ENCODE peak calls at places on chromosomes 2 and 18, in seven cellular contexts. One of them, this sample, is unnamed.

GRCh38 chr2:206345606-206346005 is 71.1 kb downstream of the ZDBF2 start:
- DNase-seq in tibial nerve: no peak
- DNase-seq in adrenal gland: no peak
- DNase-seq in mammary epithelial cell: no peak
- DNase-seq in IMR-90: no peak
- DNase-seq in AG04450: no peak
- DNase-seq in activated CD8-positive, alpha-beta T cell treated with anti-CD3 and anti-CD28 coated beads for 36 hours: no peak
- DNase-seq in this sample: no peak

GRCh38 chr2:201175971-201176570 is 6.9 kb upstream of the CASP10 start:
- DNase-seq in tibial nerve: no peak
- DNase-seq in adrenal gland: no peak
- DNase-seq in mammary epithelial cell: peak
- DNase-seq in IMR-90: no peak
- DNase-seq in AG04450: no peak
- DNase-seq in activated CD8-positive, alpha-beta T cell treated with anti-CD3 and anti-CD28 coated beads for 36 hours: no peak
- DNase-seq in this sample: no peak

GRCh38 chr2:204650611-204651010 is 105.3 kb downstream of the PARD3B start:
- DNase-seq in tibial nerve: no peak
- DNase-seq in adrenal gland: no peak
- DNase-seq in mammary epithelial cell: peak
- DNase-seq in IMR-90: no peak
- DNase-seq in AG04450: no peak
- DNase-seq in activated CD8-positive, alpha-beta T cell treated with anti-CD3 and anti-CD28 coated beads for 36 hours: no peak
- DNase-seq in this sample: peak

GRCh38 chr2:10194021-10194820 is 71.7 kb downstream of the RRM2 start:
- DNase-seq in tibial nerve: no peak
- DNase-seq in adrenal gland: no peak
- DNase-seq in mammary epithelial cell: no peak
- DNase-seq in IMR-90: peak
- DNase-seq in AG04450: no peak
- DNase-seq in activated CD8-positive, alpha-beta T cell treated with anti-CD3 and anti-CD28 coated beads for 36 hours: no peak
- DNase-seq in this sample: no peak

GRCh38 chr2:95266781-95267430 is 7.3 kb upstream of the PROM2 start:
- DNase-seq in tibial nerve: no peak
- DNase-seq in adrenal gland: no peak
- DNase-seq in mammary epithelial cell: no peak
- DNase-seq in IMR-90: no peak
- DNase-seq in AG04450: no peak
- DNase-seq in activated CD8-positive, alpha-beta T cell treated with anti-CD3 and anti-CD28 coated beads for 36 hours: no peak
- DNase-seq in this sample: no peak

GRCh38 chr18:57443247-57443646 is 8.1 kb downstream of the ONECUT2 start:
- DNase-seq in tibial nerve: no peak
- DNase-seq in adrenal gland: no peak
- DNase-seq in mammary epithelial cell: no peak
- DNase-seq in IMR-90: no peak
- DNase-seq in AG04450: no peak
- DNase-seq in activated CD8-positive, alpha-beta T cell treated with anti-CD3 and anti-CD28 coated beads for 36 hours: no peak
- DNase-seq in this sample: no peak

GRCh38 chr2:235709124-235709813 is 215.4 kb downstream of the AGAP1 start:
- DNase-seq in tibial nerve: no peak
- DNase-seq in adrenal gland: no peak
- DNase-seq in mammary epithelial cell: peak
- DNase-seq in IMR-90: peak
- DNase-seq in AG04450: no peak
- DNase-seq in activated CD8-positive, alpha-beta T cell treated with anti-CD3 and anti-CD28 coated beads for 36 hours: no peak
- DNase-seq in this sample: peak

GRCh38 chr2:240981273-240981672 is 17.1 kb upstream of the SNED1 start:
- DNase-seq in tibial nerve: no peak
- DNase-seq in adrenal gland: no peak
- DNase-seq in mammary epithelial cell: no peak
- DNase-seq in IMR-90: peak
- DNase-seq in AG04450: no peak
- DNase-seq in activated CD8-positive, alpha-beta T cell treated with anti-CD3 and anti-CD28 coated beads for 36 hours: no peak
- DNase-seq in this sample: no peak

GRCh38 chr18:66316708-66317107 is 287.2 kb downstream of the CDH19 start:
- DNase-seq in tibial nerve: no peak
- DNase-seq in adrenal gland: no peak
- DNase-seq in mammary epithelial cell: no peak
- DNase-seq in IMR-90: no peak
- DNase-seq in AG04450: no peak
- DNase-seq in activated CD8-positive, alpha-beta T cell treated with anti-CD3 and anti-CD28 coated beads for 36 hours: no peak
- DNase-seq in this sample: no peak

GRCh38 chr2:212842544-212843185 is 304.1 kb upstream of the ERBB4 start:
- DNase-seq in tibial nerve: no peak
- DNase-seq in adrenal gland: no peak
- DNase-seq in mammary epithelial cell: peak
- DNase-seq in IMR-90: peak
- DNase-seq in AG04450: peak
- DNase-seq in activated CD8-positive, alpha-beta T cell treated with anti-CD3 and anti-CD28 coated beads for 36 hours: no peak
- DNase-seq in this sample: peak

GRCh38 chr2:162916286-162916801 is 77.8 kb upstream of the KCNH7 start:
- DNase-seq in tibial nerve: no peak
- DNase-seq in adrenal gland: no peak
- DNase-seq in mammary epithelial cell: no peak
- DNase-seq in IMR-90: no peak
- DNase-seq in AG04450: no peak
- DNase-seq in activated CD8-positive, alpha-beta T cell treated with anti-CD3 and anti-CD28 coated beads for 36 hours: no peak
- DNase-seq in this sample: no peak

GRCh38 chr2:39513641-39514094 is 76.6 kb upstream of the MAP4K3 start:
- DNase-seq in tibial nerve: peak
- DNase-seq in adrenal gland: peak
- DNase-seq in mammary epithelial cell: peak
- DNase-seq in IMR-90: peak
- DNase-seq in AG04450: peak
- DNase-seq in activated CD8-positive, alpha-beta T cell treated with anti-CD3 and anti-CD28 coated beads for 36 hours: peak
- DNase-seq in this sample: peak

GRCh38 chr2:12675801-12676200 is 40.9 kb upstream of the TRIB2 start:
- DNase-seq in tibial nerve: no peak
- DNase-seq in adrenal gland: no peak
- DNase-seq in mammary epithelial cell: no peak
- DNase-seq in IMR-90: peak
- DNase-seq in AG04450: no peak
- DNase-seq in activated CD8-positive, alpha-beta T cell treated with anti-CD3 and anti-CD28 coated beads for 36 hours: no peak
- DNase-seq in this sample: no peak

GRCh38 chr18:26639149-26639548 is 90.8 kb upstream of the KCTD1 start:
- DNase-seq in tibial nerve: no peak
- DNase-seq in adrenal gland: no peak
- DNase-seq in mammary epithelial cell: no peak
- DNase-seq in IMR-90: no peak
- DNase-seq in AG04450: no peak
- DNase-seq in activated CD8-positive, alpha-beta T cell treated with anti-CD3 and anti-CD28 coated beads for 36 hours: no peak
- DNase-seq in this sample: no peak

GRCh38 chr2:182186132-182186735 is 200.6 kb downstream of the PPP1R1C start:
- DNase-seq in tibial nerve: no peak
- DNase-seq in adrenal gland: no peak
- DNase-seq in mammary epithelial cell: peak
- DNase-seq in IMR-90: peak
- DNase-seq in AG04450: no peak
- DNase-seq in activated CD8-positive, alpha-beta T cell treated with anti-CD3 and anti-CD28 coated beads for 36 hours: no peak
- DNase-seq in this sample: peak

GRCh38 chr2:101766871-101767739 is 69.6 kb downstream of the MAP4K4 start:
- DNase-seq in tibial nerve: no peak
- DNase-seq in adrenal gland: no peak
- DNase-seq in mammary epithelial cell: peak
- DNase-seq in IMR-90: peak
- DNase-seq in AG04450: peak
- DNase-seq in activated CD8-positive, alpha-beta T cell treated with anti-CD3 and anti-CD28 coated beads for 36 hours: no peak
- DNase-seq in this sample: peak

GRCh38 chr2:223618172-223619035 is 16.2 kb upstream of the SCG2 start:
- DNase-seq in tibial nerve: no peak
- DNase-seq in adrenal gland: no peak
- DNase-seq in mammary epithelial cell: no peak
- DNase-seq in IMR-90: no peak
- DNase-seq in AG04450: no peak
- DNase-seq in activated CD8-positive, alpha-beta T cell treated with anti-CD3 and anti-CD28 coated beads for 36 hours: no peak
- DNase-seq in this sample: no peak

GRCh38 chr2:8413589-8414135 is 268.2 kb upstream of the ID2 start:
- DNase-seq in tibial nerve: no peak
- DNase-seq in adrenal gland: peak
- DNase-seq in mammary epithelial cell: no peak
- DNase-seq in IMR-90: peak
- DNase-seq in AG04450: no peak
- DNase-seq in activated CD8-positive, alpha-beta T cell treated with anti-CD3 and anti-CD28 coated beads for 36 hours: no peak
- DNase-seq in this sample: no peak

GRCh38 chr2:173175222-173175621 is 99.6 kb downstream of the MAP3K20 start:
- DNase-seq in tibial nerve: no peak
- DNase-seq in adrenal gland: no peak
- DNase-seq in mammary epithelial cell: no peak
- DNase-seq in IMR-90: peak
- DNase-seq in AG04450: no peak
- DNase-seq in activated CD8-positive, alpha-beta T cell treated with anti-CD3 and anti-CD28 coated beads for 36 hours: no peak
- DNase-seq in this sample: peak

GRCh38 chr2:111120253-111121027 is at the start of gene BCL2L11:
- DNase-seq in tibial nerve: peak
- DNase-seq in adrenal gland: peak
- DNase-seq in mammary epithelial cell: peak
- DNase-seq in IMR-90: peak
- DNase-seq in AG04450: peak
- DNase-seq in activated CD8-positive, alpha-beta T cell treated with anti-CD3 and anti-CD28 coated beads for 36 hours: peak
- DNase-seq in this sample: peak
- TF ChIP-seq CTCF in tibial nerve: peak
- TF ChIP-seq CTCF in adrenal gland: no peak
- TF ChIP-seq CTCF in mammary epithelial cell: peak
- TF ChIP-seq CTCF in IMR-90: peak
- TF ChIP-seq CTCF in AG04450: peak
- TF ChIP-seq CTCF in activated CD8-positive, alpha-beta T cell treated with anti-CD3 and anti-CD28 coated beads for 36 hours: no peak
- TF ChIP-seq CTCF in this sample: no peak

GRCh38 chr2:128262315-128263253 is 56.1 kb downstream of the HS6ST1 start:
- DNase-seq in tibial nerve: no peak
- DNase-seq in adrenal gland: peak
- DNase-seq in mammary epithelial cell: no peak
- DNase-seq in IMR-90: no peak
- DNase-seq in AG04450: no peak
- DNase-seq in activated CD8-positive, alpha-beta T cell treated with anti-CD3 and anti-CD28 coated beads for 36 hours: no peak
- DNase-seq in this sample: no peak

GRCh38 chr2:128261245-128262128 is 57.2 kb downstream of the HS6ST1 start:
- DNase-seq in tibial nerve: no peak
- DNase-seq in adrenal gland: peak
- DNase-seq in mammary epithelial cell: no peak
- DNase-seq in IMR-90: no peak
- DNase-seq in AG04450: no peak
- DNase-seq in activated CD8-positive, alpha-beta T cell treated with anti-CD3 and anti-CD28 coated beads for 36 hours: no peak
- DNase-seq in this sample: no peak

GRCh38 chr2:128258218-128258617 is 60.5 kb downstream of the HS6ST1 start:
- DNase-seq in tibial nerve: no peak
- DNase-seq in adrenal gland: no peak
- DNase-seq in mammary epithelial cell: no peak
- DNase-seq in IMR-90: no peak
- DNase-seq in AG04450: no peak
- DNase-seq in activated CD8-positive, alpha-beta T cell treated with anti-CD3 and anti-CD28 coated beads for 36 hours: no peak
- DNase-seq in this sample: no peak

GRCh38 chr2:128259585-128259984 is 59.1 kb downstream of the HS6ST1 start:
- DNase-seq in tibial nerve: no peak
- DNase-seq in adrenal gland: no peak
- DNase-seq in mammary epithelial cell: no peak
- DNase-seq in IMR-90: no peak
- DNase-seq in AG04450: no peak
- DNase-seq in activated CD8-positive, alpha-beta T cell treated with anti-CD3 and anti-CD28 coated beads for 36 hours: no peak
- DNase-seq in this sample: no peak

GRCh38 chr2:128260239-128261138 is 58.2 kb downstream of the HS6ST1 start:
- DNase-seq in tibial nerve: no peak
- DNase-seq in adrenal gland: peak
- DNase-seq in mammary epithelial cell: peak
- DNase-seq in IMR-90: peak
- DNase-seq in AG04450: no peak
- DNase-seq in activated CD8-positive, alpha-beta T cell treated with anti-CD3 and anti-CD28 coated beads for 36 hours: no peak
- DNase-seq in this sample: peak
- TF ChIP-seq CTCF in tibial nerve: peak
- TF ChIP-seq CTCF in adrenal gland: no peak
- TF ChIP-seq CTCF in mammary epithelial cell: peak
- TF ChIP-seq CTCF in IMR-90: no peak
- TF ChIP-seq CTCF in AG04450: no peak
- TF ChIP-seq CTCF in activated CD8-positive, alpha-beta T cell treated with anti-CD3 and anti-CD28 coated beads for 36 hours: no peak
- TF ChIP-seq CTCF in this sample: peak

GRCh38 chr18:59783138-59783537 is 85.9 kb upstream of the CCBE1 start:
- DNase-seq in tibial nerve: peak
- DNase-seq in adrenal gland: peak
- DNase-seq in mammary epithelial cell: peak
- DNase-seq in IMR-90: peak
- DNase-seq in AG04450: no peak
- DNase-seq in activated CD8-positive, alpha-beta T cell treated with anti-CD3 and anti-CD28 coated beads for 36 hours: peak
- DNase-seq in this sample: peak
- TF ChIP-seq CTCF in tibial nerve: peak
- TF ChIP-seq CTCF in adrenal gland: peak
- TF ChIP-seq CTCF in mammary epithelial cell: peak
- TF ChIP-seq CTCF in IMR-90: peak
- TF ChIP-seq CTCF in AG04450: peak
- TF ChIP-seq CTCF in activated CD8-positive, alpha-beta T cell treated with anti-CD3 and anti-CD28 coated beads for 36 hours: peak
- TF ChIP-seq CTCF in this sample: peak

GRCh38 chr2:42792087-42792582 is 248 bp downstream of the HAAO start:
- DNase-seq in tibial nerve: no peak
- DNase-seq in adrenal gland: no peak
- DNase-seq in mammary epithelial cell: no peak
- DNase-seq in IMR-90: no peak
- DNase-seq in AG04450: no peak
- DNase-seq in activated CD8-positive, alpha-beta T cell treated with anti-CD3 and anti-CD28 coated beads for 36 hours: peak
- DNase-seq in this sample: peak

GRCh38 chr2:42791606-42792005 is 777 bp downstream of the HAAO start:
- DNase-seq in tibial nerve: no peak
- DNase-seq in adrenal gland: no peak
- DNase-seq in mammary epithelial cell: no peak
- DNase-seq in IMR-90: no peak
- DNase-seq in AG04450: no peak
- DNase-seq in activated CD8-positive, alpha-beta T cell treated with anti-CD3 and anti-CD28 coated beads for 36 hours: no peak
- DNase-seq in this sample: no peak

GRCh38 chr2:42794271-42795046 is 2.1 kb upstream of the HAAO start:
- DNase-seq in tibial nerve: no peak
- DNase-seq in adrenal gland: no peak
- DNase-seq in mammary epithelial cell: no peak
- DNase-seq in IMR-90: no peak
- DNase-seq in AG04450: no peak
- DNase-seq in activated CD8-positive, alpha-beta T cell treated with anti-CD3 and anti-CD28 coated beads for 36 hours: no peak
- DNase-seq in this sample: no peak

GRCh38 chr2:42793314-42794270 is 1.2 kb upstream of the HAAO start:
- DNase-seq in tibial nerve: peak
- DNase-seq in adrenal gland: no peak
- DNase-seq in mammary epithelial cell: no peak
- DNase-seq in IMR-90: no peak
- DNase-seq in AG04450: no peak
- DNase-seq in activated CD8-positive, alpha-beta T cell treated with anti-CD3 and anti-CD28 coated beads for 36 hours: no peak
- DNase-seq in this sample: no peak

DNA sequence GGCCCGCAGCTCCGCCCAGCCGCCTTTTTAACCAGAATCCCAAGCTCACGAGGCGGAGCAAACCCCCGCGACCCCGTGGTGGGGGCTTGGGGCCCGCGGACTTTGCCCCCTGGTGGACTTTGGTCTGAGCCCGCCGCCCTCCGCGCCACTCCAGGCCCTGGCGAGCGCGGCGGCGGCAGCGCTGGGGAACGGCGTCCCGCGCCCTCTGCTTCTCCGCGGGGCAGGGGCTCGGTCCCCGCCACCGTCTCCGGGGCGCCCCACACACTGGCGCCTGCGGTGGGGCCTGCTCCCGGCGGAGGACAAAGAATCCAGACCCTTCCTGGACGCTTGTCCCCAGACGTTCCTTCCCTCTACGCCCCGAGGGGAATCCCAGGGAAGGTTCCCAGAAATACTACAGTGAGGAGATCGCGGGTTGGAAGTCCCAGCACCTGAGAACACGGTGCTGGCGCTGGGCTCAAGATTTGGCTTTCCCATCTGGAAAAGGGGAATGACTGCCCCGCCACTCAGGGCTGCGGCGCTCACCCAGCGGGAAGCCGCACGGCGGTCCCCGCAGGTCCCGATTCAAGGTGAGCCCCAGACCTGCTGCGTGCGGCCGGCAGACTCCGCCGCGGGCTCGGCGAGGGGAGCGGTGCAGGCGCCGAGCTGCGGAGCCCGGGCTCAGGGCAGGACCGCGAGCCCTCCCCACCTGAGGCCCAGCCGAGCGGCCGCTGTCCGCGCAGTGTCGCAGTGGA is at the start of gene HAAO:
- DNase-seq in tibial nerve: no peak
- DNase-seq in adrenal gland: peak
- DNase-seq in mammary epithelial cell: no peak
- DNase-seq in IMR-90: no peak
- DNase-seq in AG04450: no peak
- DNase-seq in activated CD8-positive, alpha-beta T cell treated with anti-CD3 and anti-CD28 coated beads for 36 hours: no peak
- DNase-seq in this sample: peak
- TF ChIP-seq CTCF in tibial nerve: peak
- TF ChIP-seq CTCF in adrenal gland: no peak
- TF ChIP-seq CTCF in mammary epithelial cell: no peak
- TF ChIP-seq CTCF in IMR-90: no peak
- TF ChIP-seq CTCF in AG04450: no peak
- TF ChIP-seq CTCF in activated CD8-positive, alpha-beta T cell treated with anti-CD3 and anti-CD28 coated beads for 36 hours: no peak
- TF ChIP-seq CTCF in this sample: no peak